ENCODE peak calls at places on chromosome 19, in four cellular contexts. One of them, this sample, is unnamed.

GRCh38 chr19:38049105-38049649 is 142.2 kb downstream of the SIPA1L3 start:
- DNase-seq in CD8-positive, alpha-beta T cell: peak
- DNase-seq in HepG2: no peak
- DNase-seq in tibial artery: no peak
- DNase-seq in this sample: no peak

GRCh38 chr19:52139291-52140076 is at the start of gene ZNF616:
- DNase-seq in CD8-positive, alpha-beta T cell: peak
- DNase-seq in tibial artery: peak
- DNase-seq in HepG2: peak
- DNase-seq in this sample: peak

GRCh38 chr19:35879068-35879467 is 10.7 kb downstream of the APLP1 start:
- DNase-seq in tibial artery: no peak
- DNase-seq in CD8-positive, alpha-beta T cell: no peak
- DNase-seq in HepG2: no peak
- DNase-seq in this sample: no peak

GRCh38 chr19:18605546-18606280 is 886 bp downstream of the CRLF1 start:
- DNase-seq in tibial artery: no peak
- DNase-seq in CD8-positive, alpha-beta T cell: no peak
- DNase-seq in HepG2: no peak
- DNase-seq in this sample: no peak

GRCh38 chr19:38264486-38265212 is at the start of gene SPINT2:
- DNase-seq in HepG2: no peak
- DNase-seq in CD8-positive, alpha-beta T cell: peak
- DNase-seq in tibial artery: no peak
- DNase-seq in this sample: no peak

GRCh38 chr19:43688059-43688763 is 18.2 kb upstream of the PLAUR start:
- DNase-seq in HepG2: no peak
- DNase-seq in CD8-positive, alpha-beta T cell: no peak
- DNase-seq in tibial artery: no peak
- DNase-seq in this sample: peak

GRCh38 chr19:28956421-28956820 is 256.5 kb downstream of the UQCRFS1 start:
- DNase-seq in tibial artery: no peak
- DNase-seq in HepG2: no peak
- DNase-seq in CD8-positive, alpha-beta T cell: no peak
- DNase-seq in this sample: no peak

GRCh38 chr19:41993612-41994483 is at the start of gene ATP1A3:
- DNase-seq in CD8-positive, alpha-beta T cell: peak
- DNase-seq in tibial artery: no peak
- DNase-seq in HepG2: no peak
- DNase-seq in this sample: no peak

GRCh38 chr19:37342753-37343152 is 28.1 kb upstream of the ZNF527 start:
- DNase-seq in CD8-positive, alpha-beta T cell: no peak
- DNase-seq in tibial artery: no peak
- DNase-seq in HepG2: no peak
- DNase-seq in this sample: no peak

GRCh38 chr19:53927745-53928144 is 18.7 kb downstream of the CACNG7 start:
- DNase-seq in HepG2: peak
- DNase-seq in tibial artery: no peak
- DNase-seq in CD8-positive, alpha-beta T cell: peak
- DNase-seq in this sample: no peak

GRCh38 chr19:49149652-49150105 is 5.5 kb downstream of the HRC start:
- DNase-seq in HepG2: peak
- DNase-seq in CD8-positive, alpha-beta T cell: no peak
- DNase-seq in tibial artery: peak
- DNase-seq in this sample: no peak

GRCh38 chr19:6632002-6632621 is 37.8 kb downstream of the TNFSF14 start:
- DNase-seq in tibial artery: peak
- DNase-seq in CD8-positive, alpha-beta T cell: peak
- DNase-seq in HepG2: peak
- DNase-seq in this sample: peak
- TF ChIP-seq CTCF in tibial artery: peak
- TF ChIP-seq CTCF in CD8-positive, alpha-beta T cell: peak
- TF ChIP-seq CTCF in HepG2: peak
- TF ChIP-seq CTCF in this sample: peak

DNA sequence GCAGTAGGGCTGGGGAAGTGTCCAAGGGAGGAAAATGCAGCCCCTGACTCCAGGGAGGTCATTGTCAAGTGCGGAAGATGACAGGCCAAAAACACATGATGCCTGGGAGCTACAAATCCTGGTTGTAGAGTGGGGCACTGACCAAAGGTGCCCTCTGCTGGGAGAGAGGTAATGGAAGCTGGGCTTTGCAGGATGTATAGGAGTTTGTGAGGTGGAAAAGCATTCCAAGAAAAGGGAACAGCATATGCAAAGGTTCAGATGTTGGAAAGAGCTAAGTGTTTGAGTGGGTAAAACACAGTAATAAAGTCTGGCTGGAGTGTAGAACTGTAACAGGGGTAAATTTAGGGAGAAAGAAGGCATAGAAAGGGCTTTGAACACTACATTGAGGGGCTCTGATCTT is 46.9 kb upstream of the PTPRS start:
- DNase-seq in HepG2: no peak
- DNase-seq in CD8-positive, alpha-beta T cell: no peak
- DNase-seq in tibial artery: no peak
- DNase-seq in this sample: no peak
- TF ChIP-seq CTCF in HepG2: peak
- TF ChIP-seq CTCF in CD8-positive, alpha-beta T cell: no peak
- TF ChIP-seq CTCF in tibial artery: no peak
- TF ChIP-seq CTCF in this sample: no peak

GRCh38 chr19:33255781-33256180 is 30.1 kb upstream of the SLC7A10 start:
- DNase-seq in CD8-positive, alpha-beta T cell: no peak
- DNase-seq in tibial artery: no peak
- DNase-seq in HepG2: no peak
- DNase-seq in this sample: no peak
- TF ChIP-seq CTCF in CD8-positive, alpha-beta T cell: no peak
- TF ChIP-seq CTCF in tibial artery: no peak
- TF ChIP-seq CTCF in HepG2: no peak
- TF ChIP-seq CTCF in this sample: no peak

DNA sequence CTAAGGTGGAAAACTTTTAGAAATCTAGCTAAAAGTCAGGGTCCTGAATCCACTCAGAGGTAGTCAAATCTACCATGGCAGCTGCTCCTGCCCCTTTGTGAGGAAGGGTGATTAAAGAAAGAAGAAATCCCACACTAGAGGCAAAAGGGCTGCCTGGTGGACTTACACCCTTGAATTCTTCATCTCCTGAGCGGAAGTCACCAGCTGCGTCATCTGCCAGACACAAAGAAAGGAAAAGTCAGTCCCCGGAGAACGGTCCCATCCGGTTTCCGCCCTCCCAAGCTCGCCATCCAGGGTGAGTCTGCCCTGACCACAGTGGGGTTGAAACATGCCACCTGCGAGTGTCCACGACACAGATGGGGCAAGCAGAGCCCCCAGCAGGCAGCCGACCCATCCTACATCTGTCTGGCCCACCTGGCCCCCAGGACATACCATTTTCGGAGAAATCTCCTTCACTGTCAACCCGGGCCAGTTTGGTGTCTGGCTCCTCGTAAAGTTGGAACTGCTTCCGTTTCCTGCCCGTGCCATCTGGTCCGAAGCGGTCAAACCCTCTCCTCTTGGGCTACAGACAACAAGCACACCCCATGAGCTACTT is 7.7 kb downstream of the AKAP8 start:
- DNase-seq in tibial artery: no peak
- DNase-seq in CD8-positive, alpha-beta T cell: no peak
- DNase-seq in HepG2: no peak
- DNase-seq in this sample: no peak
- TF ChIP-seq CTCF in tibial artery: no peak
- TF ChIP-seq CTCF in CD8-positive, alpha-beta T cell: no peak
- TF ChIP-seq CTCF in HepG2: no peak
- TF ChIP-seq CTCF in this sample: no peak

GRCh38 chr19:50328257-50329145 is 676 bp downstream of the KCNC3 start:
- DNase-seq in CD8-positive, alpha-beta T cell: no peak
- DNase-seq in HepG2: no peak
- DNase-seq in tibial artery: no peak
- DNase-seq in this sample: no peak
- TF ChIP-seq CTCF in CD8-positive, alpha-beta T cell: no peak
- TF ChIP-seq CTCF in HepG2: peak
- TF ChIP-seq CTCF in tibial artery: no peak
- TF ChIP-seq CTCF in this sample: peak

GRCh38 chr19:11673608-11674041 is 65.1 kb downstream of the ZNF823 start:
- DNase-seq in tibial artery: peak
- DNase-seq in CD8-positive, alpha-beta T cell: no peak
- DNase-seq in HepG2: peak
- DNase-seq in this sample: no peak
- TF ChIP-seq CTCF in tibial artery: peak
- TF ChIP-seq CTCF in CD8-positive, alpha-beta T cell: no peak
- TF ChIP-seq CTCF in HepG2: peak
- TF ChIP-seq CTCF in this sample: peak

DNA sequence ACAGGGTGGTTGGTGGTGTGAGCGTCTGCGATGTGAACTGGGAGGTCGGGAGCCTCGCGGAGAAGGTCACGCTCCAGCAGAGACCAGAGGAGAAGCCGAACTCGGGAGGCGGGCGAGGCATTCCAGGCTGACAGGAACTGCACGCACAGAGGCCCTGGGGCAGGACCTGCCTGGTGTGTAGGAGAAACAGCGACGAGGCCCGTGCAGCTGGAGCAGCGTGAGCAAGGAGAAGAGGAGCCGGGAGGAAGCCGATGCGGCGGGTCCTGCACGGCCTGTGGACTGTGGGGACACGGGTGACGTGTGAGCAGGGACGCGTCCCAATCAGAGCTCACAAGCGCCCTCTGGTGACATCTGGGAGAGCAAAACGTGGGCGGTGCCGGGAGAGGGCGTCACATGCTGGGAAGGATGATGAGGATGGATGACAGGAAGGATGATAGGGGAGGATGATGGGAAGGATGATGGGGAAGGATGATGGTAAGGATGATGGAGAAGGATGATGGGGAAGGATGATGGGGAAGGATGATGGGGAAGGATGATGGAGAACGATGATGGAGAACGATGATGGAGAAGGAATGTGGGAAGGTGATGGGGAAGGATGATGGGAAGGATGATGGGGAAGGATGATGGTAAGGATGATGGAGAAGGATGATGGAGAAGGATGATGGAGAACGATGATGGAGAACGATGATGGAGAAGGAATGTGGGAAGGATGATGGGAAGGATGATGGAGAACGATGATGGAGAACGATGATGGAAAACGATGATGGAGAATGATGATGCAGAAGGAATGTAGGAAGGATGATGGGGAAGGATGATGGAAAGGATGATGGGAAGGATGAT is 16.1 kb upstream of the MADCAM1 start:
- DNase-seq in tibial artery: peak
- DNase-seq in HepG2: peak
- DNase-seq in CD8-positive, alpha-beta T cell: peak
- DNase-seq in this sample: no peak
- TF ChIP-seq CTCF in tibial artery: peak
- TF ChIP-seq CTCF in HepG2: peak
- TF ChIP-seq CTCF in CD8-positive, alpha-beta T cell: peak
- TF ChIP-seq CTCF in this sample: no peak

GRCh38 chr19:30516586-30516985 is 144.4 kb downstream of the ZNF536 start:
- DNase-seq in HepG2: no peak
- DNase-seq in CD8-positive, alpha-beta T cell: no peak
- DNase-seq in tibial artery: no peak
- DNase-seq in this sample: no peak
- TF ChIP-seq CTCF in HepG2: no peak
- TF ChIP-seq CTCF in CD8-positive, alpha-beta T cell: no peak
- TF ChIP-seq CTCF in tibial artery: no peak
- TF ChIP-seq CTCF in this sample: no peak

DNA sequence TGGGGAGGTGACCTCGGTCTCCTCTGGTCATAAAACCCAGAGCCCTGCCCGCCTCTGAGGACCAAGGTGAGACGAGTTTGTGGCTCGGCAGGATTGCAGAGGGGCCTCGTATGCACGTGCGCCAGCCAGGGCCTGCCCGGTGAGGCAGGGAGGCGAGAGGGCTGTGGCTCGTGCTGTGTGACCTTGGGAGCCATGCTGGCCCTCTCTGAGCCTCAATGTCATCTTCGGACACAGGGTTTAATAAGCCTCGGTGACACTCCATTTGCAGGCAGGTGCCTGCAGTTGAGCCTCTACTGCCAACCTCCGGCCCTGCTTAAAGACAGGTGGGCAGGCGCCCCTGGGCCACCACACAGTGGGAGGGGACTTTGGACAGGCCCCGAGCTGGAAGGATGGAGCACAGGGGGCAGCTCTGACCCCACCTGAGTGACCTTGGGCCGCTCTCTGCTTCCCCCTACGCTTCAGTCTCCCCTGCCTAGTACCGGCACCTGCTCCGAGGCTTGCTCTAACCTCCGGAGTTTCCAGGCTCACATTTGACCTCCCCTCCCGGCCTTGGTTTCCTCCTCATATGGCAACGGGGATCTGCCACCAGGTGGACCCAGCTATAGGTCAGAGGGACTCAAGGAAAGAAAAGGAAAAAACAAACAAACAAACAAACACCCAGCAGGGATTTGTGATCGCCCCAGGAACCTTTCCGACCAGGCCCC is 3.2 kb downstream of the ZBTB7A start:
- DNase-seq in tibial artery: no peak
- DNase-seq in CD8-positive, alpha-beta T cell: no peak
- DNase-seq in HepG2: no peak
- DNase-seq in this sample: no peak
- TF ChIP-seq CTCF in tibial artery: no peak
- TF ChIP-seq CTCF in CD8-positive, alpha-beta T cell: no peak
- TF ChIP-seq CTCF in HepG2: no peak
- TF ChIP-seq CTCF in this sample: no peak

GRCh38 chr19:6236310-6237291 is 43.2 kb downstream of the MLLT1 start:
- DNase-seq in CD8-positive, alpha-beta T cell: no peak
- DNase-seq in tibial artery: no peak
- DNase-seq in HepG2: no peak
- DNase-seq in this sample: no peak
- TF ChIP-seq CTCF in CD8-positive, alpha-beta T cell: no peak
- TF ChIP-seq CTCF in tibial artery: no peak
- TF ChIP-seq CTCF in HepG2: no peak
- TF ChIP-seq CTCF in this sample: no peak